ENCODE peak calls at places on chromosomes 11 and 22, in four cellular contexts. O is endothelial cell of umbilical vein, L is fibroblast of lung, M is mammary epithelial cell. U is an unnamed sample.

GRCh38 chr11:9057032-9057431 is 34.4 kb downstream of the SCUBE2 start:
- DNase-seq in O (peak), L (peak), M (no peak), U (no peak)

GRCh38 chr11:124899376-124900145 is 1.9 kb upstream of the ROBO4 start:
- DNase-seq in O (peak), L (no peak), M (peak), U (no peak)

GRCh38 chr11:111637885-111638284 is 35.6 kb downstream of the SIK2 start:
- DNase-seq in O (no peak), L (no peak), M (no peak), U (no peak)

GRCh38 chr11:105734422-105734821 is 124.5 kb downstream of the GRIA4 start:
- DNase-seq in O (no peak), L (no peak), M (no peak), U (no peak)

GRCh38 chr11:689630-690029 is 5.4 kb downstream of the DEAF1 start:
- DNase-seq in O (peak), L (no peak), M (no peak), U (no peak)

GRCh38 chr11:63508009-63508408 is 2.1 kb downstream of the LGALS12 start:
- DNase-seq in O (no peak), L (no peak), M (no peak), U (no peak)

GRCh38 chr11:7072401-7073028 is 16.3 kb upstream of the RBMXL2 start:
- DNase-seq in O (no peak), L (no peak), M (no peak), U (peak)

GRCh38 chr11:126992065-126992803 is 8.3 kb downstream of the KIRREL3 start:
- DNase-seq in O (no peak), L (peak), M (peak), U (no peak)

GRCh38 chr11:122306776-122307479 is 190.9 kb upstream of the BLID start:
- DNase-seq in O (no peak), L (peak), M (no peak), U (no peak)

GRCh38 chr11:88188251-88189030 is 13.2 kb upstream of the RAB38 start:
- DNase-seq in O (no peak), L (no peak), M (no peak), U (no peak)

GRCh38 chr22:19933328-19934241 is 8.0 kb upstream of the COMT start:
- DNase-seq in O (no peak), L (no peak), M (no peak), U (no peak)

GRCh38 chr11:61532136-61533038 is 23.8 kb downstream of the LRRC10B start:
- DNase-seq in O (peak), L (no peak), M (peak), U (no peak)

GRCh38 chr22:36586852-36587251 is 57.9 kb upstream of the EIF3D start:
- DNase-seq in O (no peak), L (no peak), M (no peak), U (no peak)

GRCh38 chr22:36586250-36586649 is 57.3 kb upstream of the EIF3D start:
- DNase-seq in O (no peak), L (no peak), M (no peak), U (no peak)

GRCh38 chr22:36585841-36586240 is 56.9 kb upstream of the EIF3D start:
- DNase-seq in O (no peak), L (no peak), M (peak), U (peak)

GRCh38 chr22:36588285-36588684 is 59.3 kb upstream of the EIF3D start:
- DNase-seq in O (no peak), L (no peak), M (no peak), U (no peak)

GRCh38 chr22:36587289-36588154 is 58.6 kb upstream of the EIF3D start:
- DNase-seq in O (no peak), L (peak), M (no peak), U (no peak)
- H3K4me2 ChIP-seq in O (no peak), L (peak), M (no peak), U (peak)

GRCh38 chr11:69361466-69361865 is 67.5 kb downstream of the MYEOV start:
- DNase-seq in O (no peak), L (no peak), M (no peak), U (no peak)

GRCh38 chr11:69359735-69360470 is 65.9 kb downstream of the MYEOV start:
- DNase-seq in O (no peak), L (peak), M (no peak), U (no peak)

GRCh38 chr11:69360606-69361005 is 66.7 kb downstream of the MYEOV start:
- DNase-seq in O (no peak), L (no peak), M (no peak), U (no peak)

GRCh38 chr11:69361048-69361447 is 67.1 kb downstream of the MYEOV start:
- DNase-seq in O (no peak), L (no peak), M (no peak), U (no peak)

DNA sequence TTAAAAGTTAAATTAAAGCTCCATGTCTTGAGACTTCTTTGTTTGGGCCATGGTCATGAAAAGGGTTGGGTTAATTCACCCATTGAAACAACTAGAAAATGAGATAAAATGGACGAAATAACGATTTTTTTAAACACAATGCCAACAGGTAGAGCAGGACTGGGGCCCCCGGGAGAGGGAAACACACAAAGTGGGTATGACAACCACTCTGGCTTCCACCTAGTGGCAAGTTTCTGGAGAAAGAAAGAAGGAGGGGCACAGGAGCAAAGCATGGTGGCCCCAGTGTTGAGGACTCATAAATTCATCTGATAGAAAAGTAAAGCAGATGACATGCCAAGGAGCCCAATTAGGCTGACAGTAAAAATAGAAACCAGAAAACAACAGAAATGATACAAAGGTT is 68.4 kb downstream of the MYEOV start:
- DNase-seq in O (no peak), L (no peak), M (no peak), U (no peak)
- H2AFZ ChIP-seq in O (no peak), L (no peak), M (no peak), U (no peak)

GRCh38 chr11:117829369-117829725 is 4.8 kb upstream of the FXYD2 start:
- DNase-seq in O (no peak), L (no peak), M (no peak), U (no peak)

GRCh38 chr11:117826360-117826635 is 1.8 kb upstream of the FXYD2 start:
- DNase-seq in O (no peak), L (peak), M (no peak), U (no peak)

GRCh38 chr11:117828641-117829368 is 4.3 kb upstream of the FXYD2 start:
- DNase-seq in O (peak), L (peak), M (peak), U (peak)

GRCh38 chr11:117826832-117827231 is 2.3 kb upstream of the FXYD2 start:
- DNase-seq in O (no peak), L (no peak), M (no peak), U (no peak)

GRCh38 chr11:117827521-117828511 is 3.3 kb upstream of the FXYD2 start:
- DNase-seq in O (no peak), L (no peak), M (no peak), U (no peak)
- H3K4me2 ChIP-seq in O (no peak), L (no peak), M (no peak), U (no peak)

GRCh38 chr22:32265882-32266767 is 11.0 kb upstream of the SLC5A4 start:
- DNase-seq in O (peak), L (peak), M (peak), U (no peak)
- H2AFZ ChIP-seq in O (peak), L (no peak), M (no peak), U (no peak)

GRCh38 chr11:44028401-44028800 is 19.4 kb upstream of the ACCSL start:
- DNase-seq in O (no peak), L (no peak), M (no peak), U (no peak)

GRCh38 chr11:44030276-44030932 is 17.4 kb upstream of the ACCSL start:
- DNase-seq in O (no peak), L (peak), M (no peak), U (no peak)

GRCh38 chr11:44030996-44031395 is 16.8 kb upstream of the ACCSL start:
- DNase-seq in O (no peak), L (no peak), M (no peak), U (no peak)

GRCh38 chr11:44029507-44029845 is 18.3 kb upstream of the ACCSL start:
- DNase-seq in O (no peak), L (no peak), M (no peak), U (no peak)

DNA sequence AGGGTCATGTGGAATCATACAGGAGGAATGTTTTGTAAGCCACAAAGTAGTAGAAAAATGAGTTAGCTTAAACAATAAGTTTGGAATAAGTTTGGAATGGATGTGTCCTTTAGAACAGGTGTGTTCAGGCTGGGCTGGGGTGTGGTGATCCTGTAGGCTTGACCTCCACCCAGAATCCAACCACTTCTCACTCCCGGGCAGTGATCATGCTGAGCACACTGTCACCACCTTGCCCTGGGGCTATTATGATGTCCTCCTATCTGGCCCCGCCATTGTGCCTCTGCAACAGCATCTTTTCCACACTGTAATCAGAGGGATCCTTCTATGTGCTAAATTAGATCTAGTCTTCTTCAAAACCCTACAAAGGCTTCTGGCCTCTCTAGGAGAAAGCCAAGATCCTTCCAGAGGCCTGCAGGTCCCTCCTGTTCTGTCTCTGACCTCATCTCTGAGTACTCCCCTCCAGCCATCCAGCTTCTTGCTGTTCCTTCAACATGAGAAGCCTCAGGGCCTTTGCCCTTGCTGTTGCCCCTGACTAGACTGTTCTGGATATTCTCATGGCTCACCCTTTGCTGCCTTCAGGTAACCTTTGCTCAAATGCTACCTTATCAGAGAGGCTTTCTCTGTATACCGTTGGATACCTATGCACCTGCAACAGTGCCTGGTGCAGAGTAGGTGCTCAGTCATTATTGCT is 18.8 kb upstream of the ACCSL start:
- DNase-seq in O (no peak), L (no peak), M (no peak), U (no peak)
- H3K4me2 ChIP-seq in O (no peak), L (no peak), M (no peak), U (no peak)

DNA sequence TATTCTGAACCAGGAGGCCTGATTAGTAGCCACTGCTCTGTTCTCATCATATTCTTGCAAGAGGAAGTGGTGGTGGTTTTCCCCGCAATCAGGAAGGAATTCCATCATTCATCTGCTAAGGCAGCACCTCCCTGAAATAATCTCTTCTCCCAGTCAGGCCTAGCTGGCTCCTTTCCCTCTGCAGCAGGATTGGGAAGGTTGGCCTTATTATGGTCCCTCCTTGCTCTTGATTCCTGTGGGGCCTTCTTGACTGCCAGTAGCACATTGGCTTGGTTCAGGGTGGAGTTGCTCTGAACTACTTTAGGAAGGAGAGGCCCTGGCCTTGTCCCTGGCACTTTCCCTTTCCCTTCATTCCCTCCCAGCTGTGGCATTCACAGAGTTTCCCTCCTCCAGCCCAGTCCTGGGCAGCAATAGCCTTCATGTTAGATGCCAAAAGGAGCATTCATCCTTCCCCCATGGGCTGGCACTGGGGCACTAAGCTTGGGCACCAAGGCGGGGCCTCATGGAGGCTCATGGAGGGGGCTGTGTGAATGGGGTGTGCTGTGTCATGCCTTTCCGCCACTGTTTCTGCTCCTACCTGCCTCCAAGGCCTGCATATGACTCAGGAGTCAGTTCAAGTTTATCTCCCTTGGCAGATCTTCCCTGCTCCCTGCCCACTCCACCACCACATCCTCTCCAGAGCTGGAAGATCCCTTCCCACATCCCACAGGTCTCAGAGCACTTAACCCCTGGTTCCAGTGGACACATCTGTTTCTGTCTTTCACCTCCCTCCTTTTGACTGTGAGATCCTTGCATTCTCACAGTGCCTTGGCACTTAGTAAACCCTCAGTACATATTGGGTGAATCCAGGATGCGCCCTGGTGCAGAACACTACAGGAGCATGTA is 27.6 kb upstream of the CD44 start:
- DNase-seq in O (peak), L (peak), M (peak), U (peak)
- H2AFZ ChIP-seq in O (peak), L (peak), M (peak), U (peak)

GRCh38 chr22:35756722-35757121 is 39.0 kb downstream of the APOL5 start:
- DNase-seq in O (no peak), L (no peak), M (no peak), U (no peak)

GRCh38 chr22:35758394-35758793 is 40.7 kb downstream of the APOL5 start:
- DNase-seq in O (no peak), L (no peak), M (no peak), U (no peak)

GRCh38 chr22:35752172-35752832 is 34.6 kb downstream of the APOL5 start:
- DNase-seq in O (peak), L (no peak), M (no peak), U (no peak)

GRCh38 chr22:35752833-35753189 is 35.1 kb downstream of the APOL5 start:
- DNase-seq in O (no peak), L (no peak), M (no peak), U (no peak)

GRCh38 chr22:35754761-35755160 is 37.1 kb downstream of the APOL5 start:
- DNase-seq in O (no peak), L (no peak), M (peak), U (no peak)
- H3K4me2 ChIP-seq in O (no peak), L (no peak), M (no peak), U (no peak)

GRCh38 chr11:119447664-119448242 is 24.8 kb upstream of the THY1 start:
- DNase-seq in O (no peak), L (no peak), M (peak), U (no peak)

GRCh38 chr11:119446871-119447663 is 24.1 kb upstream of the THY1 start:
- DNase-seq in O (no peak), L (no peak), M (no peak), U (no peak)

GRCh38 chr11:119449498-119449897 is 26.5 kb upstream of the THY1 start:
- DNase-seq in O (no peak), L (no peak), M (no peak), U (no peak)

GRCh38 chr11:119446434-119446833 is 23.5 kb upstream of the THY1 start:
- DNase-seq in O (no peak), L (no peak), M (no peak), U (no peak)

DNA sequence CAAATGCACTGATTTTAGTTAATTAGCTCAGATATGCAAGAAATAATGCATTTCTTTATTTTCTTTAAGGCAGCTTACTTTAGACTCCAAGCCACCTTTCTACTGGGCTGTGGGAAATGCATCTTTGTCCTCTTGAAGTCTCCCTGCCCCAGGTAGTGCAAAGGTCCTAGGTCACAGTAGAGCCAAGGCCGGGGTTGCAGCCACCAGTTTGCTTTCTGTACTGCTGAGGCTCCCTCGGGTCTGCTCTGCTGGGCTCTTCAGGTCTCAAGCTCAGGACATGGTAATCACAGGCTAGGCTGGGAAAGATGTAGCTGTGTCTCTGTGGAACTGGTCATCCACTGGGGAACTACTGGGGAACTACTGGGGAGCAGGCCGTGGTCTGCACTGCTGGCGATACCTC is 25.4 kb upstream of the THY1 start:
- DNase-seq in O (no peak), L (no peak), M (no peak), U (no peak)
- H2AFZ ChIP-seq in O (no peak), L (no peak), M (no peak), U (no peak)

GRCh38 chr22:31445642-31446041 is 44.0 kb downstream of the EIF4ENIF1 start:
- DNase-seq in O (no peak), L (no peak), M (no peak), U (no peak)
- H3K4me2 ChIP-seq in O (no peak), L (no peak), M (no peak), U (no peak)

DNA sequence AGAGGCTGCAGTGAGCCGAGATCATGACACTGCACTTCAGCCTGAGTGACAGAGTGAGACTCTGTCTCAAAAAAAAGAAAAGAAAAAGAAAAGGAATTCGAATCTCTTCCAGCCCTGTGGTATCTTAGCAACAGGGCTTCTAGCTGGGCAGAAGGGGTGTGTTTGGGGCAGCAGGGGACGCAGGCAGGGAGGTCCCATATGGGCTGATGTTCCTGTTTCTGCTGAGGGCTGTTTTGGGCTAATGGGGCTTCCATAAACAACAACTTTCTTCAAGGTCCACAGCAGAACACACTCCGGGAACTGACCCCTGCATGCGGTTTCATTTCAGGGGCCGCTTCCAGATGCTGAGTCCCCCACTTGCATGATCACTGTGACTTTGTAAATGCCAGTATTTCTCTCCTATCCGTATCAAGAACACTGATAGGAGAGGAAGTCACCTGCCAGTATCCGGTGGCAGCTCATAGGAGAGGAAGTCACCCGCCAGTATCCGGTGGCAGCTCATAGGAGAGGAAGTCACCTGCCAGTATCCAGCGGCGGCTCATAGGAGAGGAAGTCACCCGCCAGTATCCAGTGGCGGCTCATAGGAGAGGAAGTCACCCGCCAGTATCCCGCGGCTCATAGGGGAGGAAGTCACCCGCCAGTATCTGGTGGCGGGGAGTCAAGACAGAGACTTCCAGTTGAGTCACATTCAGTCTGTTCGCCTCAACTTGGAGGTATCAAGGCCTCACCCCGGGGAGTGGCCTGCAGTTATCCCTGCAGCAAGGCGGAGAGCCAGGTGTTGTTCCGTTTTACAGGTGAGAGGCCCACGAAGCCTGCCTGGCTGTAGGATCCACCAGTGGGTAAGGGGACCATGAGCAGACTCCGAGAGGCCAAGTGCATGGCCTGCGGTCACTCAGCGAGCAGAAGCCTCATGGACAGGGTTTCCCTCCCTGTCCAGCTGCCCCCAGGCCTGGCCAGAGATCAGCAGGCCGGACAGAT is 8.3 kb upstream of the FGF19 start:
- DNase-seq in O (no peak), L (no peak), M (no peak), U (no peak)
- H2AFZ ChIP-seq in O (no peak), L (no peak), M (no peak), U (no peak)